ENCODE peak calls at places on chromosomes 4 and X, in five cellular contexts. E is HepG2, V is GM12878, D is SK-N-SH, S is K562. J is an unnamed sample.
A peak's percentile ranks its signal among the peaks of the same experiment; 100 is the strongest.

GRCh38 chr4:106986486-106986885 is 49.6 kb downstream of the DKK2 start:
- DNase-seq in E (no peak), V (no peak), D (peak; percentile 1), S (no peak), J (no peak)

GRCh38 chr4:124018383-124019317 is 622.1 kb downstream of the SPRY1 start:
- DNase-seq in E (peak; percentile 12), V (peak; percentile 33), D (peak; percentile 61), S (no peak), J (no peak)

GRCh38 chr4:123833156-123833555 is 436.6 kb downstream of the SPRY1 start:
- DNase-seq in E (no peak), V (no peak), D (no peak), S (no peak), J (no peak)

GRCh38 chrX:150683536-150684146 is 9.6 kb upstream of the MTMR1 start:
- DNase-seq in E (peak; percentile 26), V (no peak), D (peak; percentile 43), S (peak; percentile 40), J (peak; percentile 12)

GRCh38 chr4:40833212-40833611 is 83.5 kb downstream of the NSUN7 start:
- DNase-seq in E (no peak), V (no peak), D (no peak), S (no peak), J (no peak)

GRCh38 chr4:3945511-3946290 is 179.5 kb downstream of the ADRA2C start:
- DNase-seq in E (no peak), V (no peak), D (no peak), S (no peak), J (no peak)

GRCh38 chr4:175536852-175537453 is 275.1 kb downstream of the GPM6A start:
- DNase-seq in E (peak; percentile 35), V (peak; percentile 7), D (peak; percentile 25), S (peak; percentile 10), J (peak; percentile 72)

GRCh38 chr4:8112036-8112576 is 46.5 kb downstream of the ABLIM2 start:
- DNase-seq in E (no peak), V (no peak), D (no peak), S (no peak), J (no peak)

GRCh38 chr4:54277691-54278090 is 48.6 kb downstream of the PDGFRA start:
- DNase-seq in E (no peak), V (peak; percentile 9), D (no peak), S (no peak), J (no peak)

GRCh38 chr4:174538876-174539250 is 16.6 kb upstream of the HPGD start:
- DNase-seq in E (no peak), V (no peak), D (no peak), S (no peak), J (no peak)

GRCh38 chrX:23392195-23392594 is 57.5 kb downstream of the PTCHD1 start:
- DNase-seq in E (no peak), V (no peak), D (no peak), S (no peak), J (no peak)

GRCh38 chrX:50536955-50537354 is 66.3 kb upstream of the DGKK start:
- DNase-seq in E (no peak), V (no peak), D (no peak), S (no peak), J (no peak)

GRCh38 chr4:176193898-176194297 is 1.5 kb downstream of the SPATA4 start:
- DNase-seq in E (no peak), V (no peak), D (no peak), S (no peak), J (peak; percentile 29)

GRCh38 chr4:6815029-6815836 is 32.7 kb downstream of the KIAA0232 start:
- DNase-seq in E (no peak), V (no peak), D (no peak), S (no peak), J (no peak)

GRCh38 chrX:1535241-1536041 is 1.5 kb downstream of the P2RY8 start:
- DNase-seq in E (no peak), V (peak; percentile 62), D (no peak), S (no peak), J (no peak)

GRCh38 chrX:107542500-107542899 is 85.8 kb upstream of the PRPS1 start:
- DNase-seq in E (peak; percentile 34), V (no peak), D (peak; percentile 19), S (no peak), J (peak; percentile 8)

GRCh38 chr4:112766422-112766821 is 129.5 kb downstream of the LARP7 start:
- DNase-seq in E (no peak), V (no peak), D (no peak), S (no peak), J (no peak)

GRCh38 chr4:31183256-31183655 is 463.1 kb downstream of the PCDH7 start:
- DNase-seq in E (no peak), V (no peak), D (no peak), S (no peak), J (no peak)

GRCh38 chr4:74855879-74856278 is 61.6 kb upstream of the BTC start:
- DNase-seq in E (no peak), V (no peak), D (no peak), S (no peak), J (no peak)

GRCh38 chrX:23857409-23857808 is 50.3 kb downstream of the APOO start:
- DNase-seq in E (peak; percentile 16), V (no peak), D (no peak), S (no peak), J (no peak)

GRCh38 chrX:103624111-103624510 is 4.7 kb upstream of the TCEAL1 start:
- DNase-seq in E (no peak), V (no peak), D (no peak), S (no peak), J (no peak)

GRCh38 chrX:137896123-137896522 is 330.2 kb downstream of the ZIC3 start:
- DNase-seq in E (no peak), V (no peak), D (no peak), S (no peak), J (no peak)
- TF ChIP-seq REST in E (no peak), V (no peak), D (no peak), S (no peak), J (no peak)

GRCh38 chr4:168854216-168854921 is 155.7 kb downstream of the CBR4 start:
- DNase-seq in E (no peak), V (no peak), D (no peak), S (no peak), J (no peak)
- TF ChIP-seq ZBTB33 in E (no peak), V (no peak), D (no peak), S (no peak), J (no peak)

DNA sequence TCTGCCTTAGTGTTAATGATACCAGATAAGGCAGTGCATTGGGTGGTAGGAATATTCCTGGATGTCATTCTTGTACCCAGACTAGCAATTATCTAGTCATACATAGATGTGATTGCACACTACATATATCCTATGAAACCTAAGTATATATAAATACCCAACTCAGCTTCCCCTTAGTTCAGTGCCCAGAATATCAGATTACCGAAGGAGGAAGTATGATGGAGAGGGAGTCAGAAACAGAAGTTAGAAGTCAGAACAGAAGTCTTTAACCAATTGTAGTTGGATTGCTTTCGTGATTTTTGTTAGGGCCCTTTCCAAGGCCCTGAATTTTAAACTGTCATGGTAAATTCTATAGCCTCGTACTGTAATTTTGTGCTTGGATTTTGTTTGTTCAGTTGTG is 42.9 kb downstream of the MOB1B start:
- DNase-seq in E (no peak), V (no peak), D (no peak), S (no peak), J (no peak)
- TF ChIP-seq REST in E (no peak), V (no peak), D (no peak), S (no peak), J (no peak)

DNA sequence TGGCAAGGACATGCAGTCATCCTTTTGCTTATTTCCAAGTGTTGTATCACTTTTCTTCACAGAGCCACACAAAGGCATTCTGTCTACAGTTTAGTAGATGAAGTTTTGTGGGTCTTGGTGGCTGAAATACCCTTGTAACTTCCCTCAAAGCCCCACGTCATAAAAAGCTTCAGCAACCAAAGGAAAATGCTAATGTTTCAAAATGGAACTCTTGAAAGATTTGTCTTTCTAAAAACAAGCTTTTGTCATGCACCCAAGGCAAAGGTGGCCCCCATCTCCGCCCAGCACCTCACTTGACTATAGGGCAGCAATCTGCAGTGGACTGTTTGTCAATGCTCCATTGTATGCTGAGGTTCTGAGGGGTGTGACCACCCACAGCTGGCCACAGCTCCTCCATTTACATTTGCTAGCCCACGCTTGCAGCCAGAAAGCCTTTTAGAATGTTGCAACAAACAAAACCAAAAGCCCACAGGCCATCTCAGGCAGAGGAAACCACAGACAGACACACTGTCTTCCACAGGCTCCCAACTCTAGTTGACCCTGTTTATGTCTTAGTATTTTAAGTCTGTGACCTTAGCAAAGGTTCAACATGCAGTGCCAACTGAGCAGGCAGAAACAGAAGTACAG is 87.2 kb upstream of the FAM9C start:
- DNase-seq in E (peak; percentile 4), V (no peak), D (no peak), S (no peak), J (no peak)
- TF ChIP-seq ZBTB33 in E (no peak), V (no peak), D (no peak), S (no peak), J (no peak)

GRCh38 chrX:124634363-124634762 is 288.0 kb downstream of the SH2D1A start:
- DNase-seq in E (no peak), V (no peak), D (no peak), S (no peak), J (no peak)
- TF ChIP-seq REST in E (no peak), V (no peak), D (no peak), S (no peak), J (no peak)

GRCh38 chrX:133588827-133589226 is 173.5 kb upstream of the GPC4 start:
- DNase-seq in E (no peak), V (no peak), D (no peak), S (no peak), J (no peak)

GRCh38 chrX:133587818-133588217 is 172.5 kb upstream of the GPC4 start:
- DNase-seq in E (no peak), V (no peak), D (no peak), S (no peak), J (no peak)

GRCh38 chrX:133594156-133594555 is 178.9 kb upstream of the GPC4 start:
- DNase-seq in E (no peak), V (no peak), D (no peak), S (no peak), J (no peak)

GRCh38 chrX:133593531-133593930 is 178.2 kb upstream of the GPC4 start:
- DNase-seq in E (no peak), V (no peak), D (no peak), S (no peak), J (no peak)

GRCh38 chrX:133590703-133591505 is 175.6 kb upstream of the GPC4 start:
- DNase-seq in E (no peak), V (no peak), D (no peak), S (no peak), J (no peak)
- TF ChIP-seq ZBTB33 in E (no peak), V (no peak), D (no peak), S (no peak), J (no peak)

J was measured in HCT116.